ENCODE peak calls at places on chromosomes 6 and 20, in four cellular contexts. H is adrenal gland, Q is GM12878, A is tibial nerve. J is an unnamed sample. For H3K4me1, the result is how much of the 10 kb centered on the place peaks cover.

GRCh38 chr6:132247381-132248159 is 153.7 kb downstream of the MOXD1 start:
- DNase-seq in H (no peak), A (no peak), Q (no peak), J (no peak)

GRCh38 chr6:53714888-53715287 is 49.3 kb upstream of the KLHL31 start:
- DNase-seq in A (no peak), H (no peak), Q (no peak), J (no peak)

GRCh38 chr20:57610261-57610952 is 9.8 kb downstream of the ZBP1 start:
- DNase-seq in Q (no peak), A (no peak), H (no peak), J (no peak)

GRCh38 chr20:2133318-2134183 is 31.9 kb downstream of the STK35 start:
- DNase-seq in Q (peak), H (peak), A (peak), J (no peak)

GRCh38 chr20:49482621-49483017 is at the start of gene KCNB1:
- DNase-seq in Q (no peak), A (peak), H (peak), J (peak)

GRCh38 chr6:39239527-39240154 is 10.4 kb upstream of the KCNK5 start:
- DNase-seq in A (no peak), Q (no peak), H (no peak), J (no peak)

GRCh38 chr6:117600008-117600743 is 2.1 kb downstream of the GOPC start:
- DNase-seq in A (no peak), H (peak), Q (no peak), J (no peak)

GRCh38 chr6:113858605-113859348 is 1.6 kb downstream of the MARCKS start:
- DNase-seq in Q (peak), A (peak), H (peak), J (peak)

GRCh38 chr6:49336514-49337131 is 126.4 kb downstream of the MMUT start:
- DNase-seq in A (no peak), H (no peak), Q (no peak), J (no peak)

GRCh38 chr6:63690210-63690609 is 54.6 kb downstream of the PHF3 start:
- DNase-seq in Q (no peak), H (no peak), A (no peak), J (no peak)

GRCh38 chr6:138238368-138238767 is 20.1 kb upstream of the PBOV1 start:
- DNase-seq in H (no peak), A (no peak), Q (no peak), J (no peak)

GRCh38 chr6:167851349-167851952 is 24.7 kb downstream of the AFDN start:
- DNase-seq in Q (no peak), H (no peak), A (no peak), J (no peak)

GRCh38 chr6:17470209-17470952 is 77.0 kb downstream of the CAP2 start:
- DNase-seq in A (no peak), H (no peak), Q (no peak), J (no peak)

GRCh38 chr6:18390476-18390875 is 3.3 kb downstream of the RNF144B start:
- DNase-seq in H (no peak), A (no peak), Q (no peak), J (no peak)

GRCh38 chr6:144586986-144587385 is 301.9 kb downstream of the UTRN start:
- DNase-seq in Q (no peak), H (no peak), A (no peak), J (no peak)

GRCh38 chr6:79640146-79641111 is 9.3 kb downstream of the SH3BGRL2 start:
- DNase-seq in Q (no peak), H (peak), A (no peak), J (no peak)

GRCh38 chr20:35619196-35620095 is 3.8 kb downstream of the SPAG4 start:
- DNase-seq in H (peak), A (peak), Q (peak), J (peak)

GRCh38 chr20:35616465-35617396 is 1.1 kb downstream of the SPAG4 start:
- DNase-seq in H (peak), Q (peak), A (peak), J (peak)

GRCh38 chr20:35618032-35618371 is 2.4 kb downstream of the SPAG4 start:
- DNase-seq in H (no peak), A (no peak), Q (no peak), J (no peak)

GRCh38 chr20:35617397-35618031 is 1.9 kb downstream of the SPAG4 start:
- DNase-seq in A (peak), H (peak), Q (peak), J (peak)

DNA sequence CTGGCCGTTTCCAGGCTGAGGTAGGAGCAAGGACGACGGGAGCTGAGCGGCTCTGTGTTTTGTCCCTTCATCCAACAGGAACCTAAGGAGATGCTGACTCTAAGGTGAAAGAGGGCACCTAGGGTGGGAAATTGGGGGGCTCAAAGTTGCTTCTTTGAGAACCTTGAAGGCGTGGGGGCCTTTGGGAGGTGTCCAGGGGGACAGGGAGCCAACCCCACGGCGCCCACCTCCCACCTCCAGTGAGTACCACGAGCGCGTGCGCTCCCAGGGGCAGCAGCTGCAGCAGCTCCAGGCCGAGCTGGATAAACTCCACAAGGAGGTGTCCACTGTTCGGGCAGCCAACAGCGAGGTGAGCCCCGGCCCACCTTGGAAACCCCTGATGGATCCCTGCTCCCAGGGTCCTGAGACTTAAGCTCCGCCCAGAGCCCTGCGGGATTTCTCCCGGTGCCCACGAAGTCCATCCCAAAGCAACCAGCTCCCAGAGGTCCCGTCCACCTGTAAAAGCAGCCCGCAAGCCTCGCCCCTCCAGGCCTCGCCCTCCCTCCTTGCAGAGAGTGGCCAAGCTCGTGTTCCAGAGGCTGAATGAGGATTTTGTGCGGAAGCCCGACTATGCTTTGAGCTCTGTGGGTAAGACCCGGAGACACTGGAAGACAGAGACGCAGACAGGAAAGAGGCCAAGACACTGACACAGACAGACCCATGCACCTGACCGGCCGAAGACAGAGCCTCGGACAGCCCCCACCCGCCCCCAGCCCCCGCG is 2.9 kb downstream of the SPAG4 start:
- DNase-seq in A (no peak), H (peak), Q (no peak), J (peak)
- H3K27ac ChIP-seq in A (peak), H (peak), Q (no peak), J (peak)

GRCh38 chr20:23370873-23371272 is 8.9 kb downstream of the GZF1 start:
- DNase-seq in A (no peak), Q (no peak), H (no peak), J (no peak)

GRCh38 chr20:23375827-23376226 is 13.8 kb downstream of the GZF1 start:
- DNase-seq in H (no peak), Q (no peak), A (no peak), J (no peak)

GRCh38 chr20:23370274-23370673 is 8.3 kb downstream of the GZF1 start:
- DNase-seq in H (no peak), A (no peak), Q (no peak), J (no peak)

GRCh38 chr20:23371496-23371895 is 9.5 kb downstream of the GZF1 start:
- DNase-seq in A (no peak), Q (no peak), H (no peak), J (no peak)

DNA sequence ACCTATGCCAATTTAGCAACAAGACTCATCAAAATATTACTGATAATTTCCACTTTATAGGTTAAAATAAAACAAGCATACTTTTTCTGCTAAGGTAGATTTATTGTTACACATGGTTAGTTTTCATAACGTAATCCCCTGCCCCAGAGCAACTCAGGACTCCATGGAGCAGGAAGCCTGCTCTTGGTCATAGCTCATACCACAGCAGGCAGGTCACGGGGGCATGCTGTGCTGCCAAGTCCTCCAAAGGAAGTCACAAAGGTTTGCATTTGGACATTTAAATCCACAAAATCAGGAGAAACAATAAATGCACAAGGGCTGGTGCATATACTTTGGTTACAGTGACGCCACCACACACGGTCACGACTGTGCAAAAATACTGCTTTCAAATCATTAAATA is 12.5 kb downstream of the GZF1 start:
- DNase-seq in A (no peak), H (no peak), Q (no peak), J (no peak)
- TF ChIP-seq POLR2A in A (no peak), H (no peak), Q (no peak), J (no peak)

GRCh38 chr6:15342114-15342513 is 96.2 kb downstream of the JARID2 start:
- DNase-seq in H (no peak), Q (no peak), A (no peak), J (no peak)
- H3K4me1 ChIP-seq in H (under half), Q (under half), A (under half), J (under half)

GRCh38 chr6:36757206-36757605 is 59.6 kb downstream of the RAB44 start:
- DNase-seq in H (no peak), A (no peak), Q (peak), J (no peak)

GRCh38 chr6:36754582-36755434 is 57.2 kb downstream of the RAB44 start:
- DNase-seq in A (no peak), Q (no peak), H (no peak), J (no peak)

GRCh38 chr6:36756761-36757160 is 59.1 kb downstream of the RAB44 start:
- DNase-seq in A (no peak), H (no peak), Q (no peak), J (no peak)

GRCh38 chr6:36753671-36754485 is 56.3 kb downstream of the RAB44 start:
- DNase-seq in Q (no peak), H (no peak), A (no peak), J (no peak)

GRCh38 chr6:36755435-36756348 is 58.1 kb downstream of the RAB44 start:
- DNase-seq in H (peak), Q (peak), A (no peak), J (no peak)
- H3K27ac ChIP-seq in H (no peak), Q (peak), A (peak), J (no peak)

GRCh38 chr6:82123632-82124031 is 123.9 kb downstream of the IBTK start:
- DNase-seq in H (no peak), Q (no peak), A (no peak), J (no peak)

GRCh38 chr6:82113231-82113630 is 134.3 kb downstream of the IBTK start:
- DNase-seq in Q (no peak), A (no peak), H (no peak), J (no peak)

GRCh38 chr6:82114748-82115147 is 132.8 kb downstream of the IBTK start:
- DNase-seq in A (no peak), Q (no peak), H (no peak), J (no peak)

DNA sequence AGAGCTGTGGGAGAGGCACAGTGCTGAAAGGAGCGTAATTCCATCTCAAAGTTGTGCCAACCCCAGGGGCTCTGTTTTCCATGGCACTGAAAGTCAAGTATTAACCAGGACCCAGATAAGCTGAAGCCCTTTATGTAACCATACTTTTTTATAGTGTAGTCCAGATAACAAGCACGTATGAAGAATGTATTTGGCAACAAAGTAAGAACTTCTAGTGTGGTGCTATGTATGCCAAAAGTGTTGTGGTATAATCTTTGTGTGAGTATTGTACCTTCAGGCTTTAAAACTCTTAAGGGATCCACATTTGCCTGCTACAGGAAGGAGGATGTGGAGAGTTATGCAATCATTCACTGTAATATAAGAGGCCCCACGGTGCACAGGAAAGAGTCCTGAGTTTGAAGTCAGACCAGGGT is 129.4 kb downstream of the IBTK start:
- DNase-seq in Q (no peak), A (no peak), H (no peak), J (no peak)
- TF ChIP-seq POLR2A in Q (no peak), A (no peak), H (no peak), J (no peak)